ENCODE peak calls at places on chromosomes 11 and 22, in four cellular contexts. X, T, V and C are unnamed samples.

GRCh38 chr11:1827095-1827797 is 7.5 kb upstream of the SYT8 start:
- DNase-seq in X (no peak), T (no peak), V (peak; percentile 41), C (no peak)

GRCh38 chr11:74675761-74676160 is 55.5 kb downstream of the CHRDL2 start:
- DNase-seq in X (no peak), T (no peak), V (no peak), C (no peak)

GRCh38 chr11:87356428-87356827 is 318.7 kb downstream of the TMEM135 start:
- DNase-seq in X (no peak), T (no peak), V (no peak), C (no peak)

GRCh38 chr11:127334466-127334865 is 333.9 kb upstream of the KIRREL3 start:
- DNase-seq in X (no peak), T (no peak), V (no peak), C (no peak)

GRCh38 chr11:47051217-47051616 is 114.7 kb downstream of the CSTPP1 start:
- DNase-seq in X (no peak), T (no peak), V (no peak), C (no peak)

GRCh38 chr22:26169312-26170111 is at the start of gene SEZ6L:
- DNase-seq in X (peak; percentile 79), T (peak; percentile 28), V (no peak), C (no peak)

GRCh38 chr11:14350716-14351238 is 8.2 kb downstream of the RRAS2 start:
- DNase-seq in X (no peak), T (no peak), V (no peak), C (no peak)

GRCh38 chr11:118791961-118792578 is 1.1 kb upstream of the DDX6 start:
- DNase-seq in X (peak; percentile 77), T (no peak), V (no peak), C (no peak)

GRCh38 chr11:124867700-124868099 is 2.5 kb downstream of the ROBO3 start:
- DNase-seq in X (peak; percentile 79), T (no peak), V (peak; percentile 49), C (no peak)

GRCh38 chr22:21643533-21644357 is 1.6 kb downstream of the SDF2L1 start:
- DNase-seq in X (no peak), T (no peak), V (no peak), C (no peak)

GRCh38 chr11:17541330-17541885 is 2.8 kb downstream of the USH1C start:
- DNase-seq in X (no peak), T (no peak), V (no peak), C (no peak)

GRCh38 chr11:126756416-126756815 is 244.2 kb downstream of the KIRREL3 start:
- DNase-seq in X (no peak), T (no peak), V (no peak), C (no peak)

GRCh38 chr11:128946646-128947045 is 4.0 kb upstream of the TP53AIP1 start:
- DNase-seq in X (no peak), T (no peak), V (no peak), C (no peak)

GRCh38 chr22:28155808-28156207 is 236.8 kb upstream of the PITPNB start:
- DNase-seq in X (no peak), T (no peak), V (no peak), C (no peak)

GRCh38 chr11:77690649-77691048 is 53.1 kb upstream of the CLNS1A start:
- DNase-seq in X (no peak), T (no peak), V (no peak), C (no peak)

GRCh38 chr11:1193326-1194230 is 29.3 kb upstream of the MUC5B start:
- DNase-seq in X (peak; percentile 28), T (peak; percentile 8), V (no peak), C (no peak)

GRCh38 chr11:99973993-99974392 is 713.1 kb upstream of the ARHGAP42 start:
- DNase-seq in X (no peak), T (no peak), V (no peak), C (no peak)

GRCh38 chr11:79019981-79020380 is 420.8 kb downstream of the TENM4 start:
- DNase-seq in X (no peak), T (no peak), V (no peak), C (no peak)

DNA sequence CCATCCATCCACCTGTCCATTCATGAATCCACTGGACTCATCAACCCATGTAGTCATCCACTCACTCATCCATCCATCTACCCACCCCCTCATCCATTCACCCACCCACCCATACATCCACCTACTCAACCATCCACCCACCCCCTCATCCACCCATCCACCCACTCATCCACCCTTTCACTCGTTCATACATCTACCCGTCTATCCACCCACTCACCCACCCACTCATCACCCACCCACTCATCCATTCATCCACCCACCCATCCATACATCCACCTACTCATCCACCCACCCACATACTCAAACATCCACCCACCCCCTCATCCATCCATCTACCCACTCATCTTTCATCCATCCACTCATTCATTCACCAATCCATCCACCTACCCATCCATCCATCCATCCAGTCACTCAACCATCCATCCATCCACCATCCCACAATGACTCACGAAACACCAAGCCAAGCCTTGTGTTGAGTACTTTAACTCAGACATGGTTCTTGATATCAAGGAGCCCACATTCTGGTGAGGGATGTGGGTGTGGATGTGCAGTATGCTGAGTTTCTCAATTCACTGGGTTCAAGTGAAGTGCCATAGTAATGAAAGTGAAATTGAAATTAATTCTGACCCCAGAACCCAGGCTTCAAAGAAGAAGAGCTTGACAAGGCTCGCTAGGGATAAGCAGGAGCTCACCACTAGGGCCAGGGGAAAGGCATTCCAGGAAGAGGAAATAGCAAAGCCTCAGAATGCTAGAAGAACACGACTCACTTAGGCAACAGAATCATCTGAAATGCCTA is 37.5 kb downstream of the RTL6 start:
- DNase-seq in X (no peak), T (no peak), V (no peak), C (no peak)
- H3K4me3 ChIP-seq in X (no peak overlapping the region), T (no peak overlapping the region), V (no peak overlapping the region), C (no peak overlapping the region)

DNA sequence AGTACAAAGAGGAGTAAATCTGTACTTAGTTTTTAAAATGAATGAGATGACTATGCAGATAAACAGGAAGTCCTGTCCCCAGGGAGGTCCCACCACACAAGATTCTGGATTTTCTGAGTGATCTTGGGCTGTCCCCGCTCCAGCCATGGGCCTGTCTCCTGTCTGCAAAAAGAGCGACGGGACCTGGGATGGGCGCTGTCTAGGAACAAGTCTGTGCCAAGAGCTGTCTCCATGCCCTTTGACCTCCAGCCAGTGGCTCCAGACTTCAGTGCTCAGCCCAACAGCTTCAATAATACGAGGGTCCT is 6.0 kb downstream of the CSNK1E start:
- DNase-seq in X (no peak), T (no peak), V (no peak), C (no peak)
- H3K4me3 ChIP-seq in X (no peak overlapping the region), T (no peak overlapping the region), V (no peak overlapping the region), C (no peak overlapping the region)

DNA sequence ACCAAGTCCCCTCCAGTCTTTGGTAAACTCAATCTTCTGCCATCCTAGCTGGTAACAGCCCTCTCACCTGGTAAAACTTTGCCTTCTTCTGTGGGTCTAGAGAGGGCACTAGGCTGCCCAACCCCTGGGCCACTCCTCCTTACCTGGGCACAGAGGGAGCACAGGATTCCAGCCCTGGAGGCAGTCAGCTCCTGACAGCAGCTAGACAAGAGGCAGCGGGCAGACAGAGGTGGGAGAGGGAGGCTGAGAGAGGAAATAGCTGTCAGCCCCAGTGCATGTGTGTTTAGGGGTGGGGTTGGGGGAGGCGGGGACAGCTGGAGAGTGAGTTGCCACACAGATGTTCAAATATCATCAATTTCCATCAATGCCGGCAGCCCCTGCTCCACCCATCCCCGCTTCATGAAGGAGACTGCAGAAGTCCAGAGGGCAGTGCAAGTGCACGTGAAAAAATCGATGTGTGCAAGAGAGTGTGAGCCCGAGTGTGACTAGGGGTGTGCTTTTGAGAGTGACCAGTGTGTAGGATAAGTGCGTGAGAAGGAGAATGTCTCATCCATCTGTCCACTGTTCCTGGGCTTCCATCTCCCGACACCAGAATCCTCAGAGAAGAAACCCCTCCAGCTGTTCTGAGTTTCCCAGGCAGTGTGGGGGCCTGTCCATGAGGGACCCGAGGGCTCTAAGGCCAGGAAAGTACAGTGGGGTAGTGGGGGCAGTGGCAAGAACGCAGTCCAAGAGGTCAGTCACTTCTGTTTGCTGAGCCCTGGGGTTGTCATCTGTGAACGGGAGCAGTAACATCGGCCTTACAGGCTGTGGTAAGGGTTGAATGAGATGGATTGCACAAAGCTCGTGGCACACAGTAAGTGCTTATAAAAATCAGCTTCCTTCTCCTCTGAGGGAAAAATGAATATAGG is at the start of gene PTGDR2:
- DNase-seq in X (no peak), T (no peak), V (no peak), C (no peak)
- H3K4me3 ChIP-seq in X (no peak within 1 kb of the TSS), T (no peak within 1 kb of the TSS), V (no peak within 1 kb of the TSS), C (no peak within 1 kb of the TSS)

GRCh38 chr11:73528420-73528819 is 69.5 kb downstream of the FAM168A start:
- DNase-seq in X (peak; percentile 55), T (no peak), V (peak; percentile 27), C (no peak)
- H3K4me3 ChIP-seq in X (no peak overlapping the region), T (peak overlapping the region; percentile 15), V (no peak overlapping the region), C (no peak overlapping the region)